ENCODE peak calls at places on chromosomes 11 and 22, in six cellular contexts. One of them, this sample, is unnamed.

GRCh38 chr22:37686002-37686982 is at the start of gene NOL12:
- DNase-seq in colonic mucosa: peak; percentile 87
- DNase-seq in IMR-90: peak; percentile 86
- DNase-seq in CD4-positive, CD25-positive, alpha-beta regulatory T cell: peak; percentile 64
- DNase-seq in CD8-positive, alpha-beta T cell: peak; percentile 66
- DNase-seq in fibroblast of lung: peak; percentile 89
- DNase-seq in this sample: peak; percentile 93

GRCh38 chr11:86197448-86197847 is 47.1 kb upstream of the EED start:
- DNase-seq in IMR-90: peak; percentile 24
- DNase-seq in colonic mucosa: no peak
- DNase-seq in CD4-positive, CD25-positive, alpha-beta regulatory T cell: no peak
- DNase-seq in fibroblast of lung: no peak
- DNase-seq in CD8-positive, alpha-beta T cell: no peak
- DNase-seq in this sample: peak; percentile 55

GRCh38 chr11:69447786-69448185 is 33.7 kb upstream of the LINC01488 start:
- DNase-seq in CD8-positive, alpha-beta T cell: no peak
- DNase-seq in fibroblast of lung: no peak
- DNase-seq in CD4-positive, CD25-positive, alpha-beta regulatory T cell: no peak
- DNase-seq in IMR-90: no peak
- DNase-seq in colonic mucosa: no peak
- DNase-seq in this sample: no peak

GRCh38 chr11:43830928-43831440 is 49.6 kb upstream of the ALKBH3 start:
- DNase-seq in colonic mucosa: no peak
- DNase-seq in fibroblast of lung: peak; percentile 100
- DNase-seq in IMR-90: peak; percentile 100
- DNase-seq in CD8-positive, alpha-beta T cell: peak; percentile 1
- DNase-seq in CD4-positive, CD25-positive, alpha-beta regulatory T cell: no peak
- DNase-seq in this sample: peak; percentile 97

GRCh38 chr11:74720596-74721478 is 10.4 kb downstream of the CHRDL2 start:
- DNase-seq in CD8-positive, alpha-beta T cell: no peak
- DNase-seq in fibroblast of lung: peak; percentile 54
- DNase-seq in IMR-90: peak; percentile 89
- DNase-seq in CD4-positive, CD25-positive, alpha-beta regulatory T cell: no peak
- DNase-seq in colonic mucosa: peak; percentile 66
- DNase-seq in this sample: no peak

GRCh38 chr22:37303821-37304274 is 21.5 kb downstream of the CYTH4 start:
- DNase-seq in CD8-positive, alpha-beta T cell: peak; percentile 46
- DNase-seq in CD4-positive, CD25-positive, alpha-beta regulatory T cell: no peak
- DNase-seq in fibroblast of lung: peak; percentile 92
- DNase-seq in IMR-90: peak; percentile 95
- DNase-seq in colonic mucosa: no peak
- DNase-seq in this sample: peak; percentile 79

GRCh38 chr11:15757299-15757698 is 599.0 kb downstream of the SOX6 start:
- DNase-seq in CD8-positive, alpha-beta T cell: no peak
- DNase-seq in CD4-positive, CD25-positive, alpha-beta regulatory T cell: no peak
- DNase-seq in colonic mucosa: no peak
- DNase-seq in fibroblast of lung: no peak
- DNase-seq in IMR-90: no peak
- DNase-seq in this sample: no peak

GRCh38 chr11:62689421-62690183 is at the start of gene LRRN4CL:
- DNase-seq in fibroblast of lung: peak; percentile 91
- DNase-seq in colonic mucosa: peak; percentile 56
- DNase-seq in CD4-positive, CD25-positive, alpha-beta regulatory T cell: no peak
- DNase-seq in IMR-90: peak; percentile 86
- DNase-seq in CD8-positive, alpha-beta T cell: no peak
- DNase-seq in this sample: peak; percentile 50

GRCh38 chr22:31020334-31020733 is 51.3 kb downstream of the TUG1 start:
- DNase-seq in IMR-90: no peak
- DNase-seq in colonic mucosa: no peak
- DNase-seq in CD8-positive, alpha-beta T cell: no peak
- DNase-seq in CD4-positive, CD25-positive, alpha-beta regulatory T cell: no peak
- DNase-seq in fibroblast of lung: no peak
- DNase-seq in this sample: no peak

GRCh38 chr11:62427630-62428233 is 8.9 kb downstream of the SCGB1A1 start:
- DNase-seq in CD4-positive, CD25-positive, alpha-beta regulatory T cell: no peak
- DNase-seq in colonic mucosa: no peak
- DNase-seq in fibroblast of lung: peak; percentile 74
- DNase-seq in CD8-positive, alpha-beta T cell: no peak
- DNase-seq in IMR-90: peak; percentile 58
- DNase-seq in this sample: no peak

GRCh38 chr22:40462195-40462988 is 92.0 kb downstream of the SGSM3 start:
- DNase-seq in CD8-positive, alpha-beta T cell: no peak
- DNase-seq in IMR-90: no peak
- DNase-seq in CD4-positive, CD25-positive, alpha-beta regulatory T cell: no peak
- DNase-seq in fibroblast of lung: no peak
- DNase-seq in colonic mucosa: no peak
- DNase-seq in this sample: no peak

GRCh38 chr11:86037743-86038142 is 31.1 kb downstream of the PICALM start:
- DNase-seq in fibroblast of lung: no peak
- DNase-seq in CD4-positive, CD25-positive, alpha-beta regulatory T cell: no peak
- DNase-seq in CD8-positive, alpha-beta T cell: no peak
- DNase-seq in colonic mucosa: no peak
- DNase-seq in IMR-90: no peak
- DNase-seq in this sample: no peak

GRCh38 chr11:125768256-125769046 is 10.2 kb downstream of the PATE2 start:
- DNase-seq in colonic mucosa: no peak
- DNase-seq in IMR-90: no peak
- DNase-seq in CD8-positive, alpha-beta T cell: no peak
- DNase-seq in fibroblast of lung: no peak
- DNase-seq in CD4-positive, CD25-positive, alpha-beta regulatory T cell: no peak
- DNase-seq in this sample: peak; percentile 21

GRCh38 chr11:76714493-76714892 is 43.9 kb upstream of the LRRC32 start:
- DNase-seq in CD8-positive, alpha-beta T cell: no peak
- DNase-seq in fibroblast of lung: no peak
- DNase-seq in CD4-positive, CD25-positive, alpha-beta regulatory T cell: no peak
- DNase-seq in IMR-90: no peak
- DNase-seq in colonic mucosa: no peak
- DNase-seq in this sample: no peak

GRCh38 chr22:34379825-34380224 is 459.5 kb upstream of the LARGE1 start:
- DNase-seq in CD4-positive, CD25-positive, alpha-beta regulatory T cell: no peak
- DNase-seq in IMR-90: no peak
- DNase-seq in CD8-positive, alpha-beta T cell: no peak
- DNase-seq in colonic mucosa: no peak
- DNase-seq in fibroblast of lung: no peak
- DNase-seq in this sample: no peak

GRCh38 chr22:38131399-38131798 is 20.9 kb upstream of the BAIAP2L2 start:
- DNase-seq in IMR-90: no peak
- DNase-seq in CD4-positive, CD25-positive, alpha-beta regulatory T cell: no peak
- DNase-seq in CD8-positive, alpha-beta T cell: no peak
- DNase-seq in colonic mucosa: no peak
- DNase-seq in fibroblast of lung: no peak
- DNase-seq in this sample: no peak

GRCh38 chr11:64996710-64997380 is at the start of gene BATF2:
- DNase-seq in CD8-positive, alpha-beta T cell: no peak
- DNase-seq in CD4-positive, CD25-positive, alpha-beta regulatory T cell: no peak
- DNase-seq in fibroblast of lung: peak; percentile 57
- DNase-seq in colonic mucosa: peak; percentile 91
- DNase-seq in IMR-90: peak; percentile 83
- DNase-seq in this sample: peak; percentile 76

GRCh38 chr11:130585545-130585944 is 137.1 kb downstream of the ADAMTS15 start:
- DNase-seq in colonic mucosa: no peak
- DNase-seq in CD8-positive, alpha-beta T cell: no peak
- DNase-seq in IMR-90: no peak
- DNase-seq in fibroblast of lung: peak; percentile 90
- DNase-seq in CD4-positive, CD25-positive, alpha-beta regulatory T cell: no peak
- DNase-seq in this sample: peak; percentile 44

DNA sequence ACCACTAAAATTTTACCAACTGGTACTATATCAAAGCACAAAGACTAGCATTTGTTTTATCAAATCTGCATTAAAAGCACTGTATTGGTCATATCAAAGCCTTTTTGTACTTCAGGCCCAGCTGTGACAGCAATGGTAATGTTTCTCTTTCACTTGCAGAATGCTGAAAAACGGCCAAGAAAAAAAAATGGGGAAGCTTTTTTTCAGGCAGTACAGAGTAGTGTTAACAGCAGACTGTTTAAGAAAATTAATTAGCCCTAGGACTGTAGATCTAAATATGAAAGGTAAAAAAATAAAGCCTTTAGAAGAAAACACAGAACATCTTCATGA is 33.3 kb downstream of the DENND5A start:
- DNase-seq in CD4-positive, CD25-positive, alpha-beta regulatory T cell: no peak
- DNase-seq in colonic mucosa: no peak
- DNase-seq in IMR-90: peak; percentile 72
- DNase-seq in CD8-positive, alpha-beta T cell: no peak
- DNase-seq in fibroblast of lung: peak; percentile 75
- DNase-seq in this sample: peak; percentile 74
- H3K4me3 ChIP-seq in CD4-positive, CD25-positive, alpha-beta regulatory T cell: no peak overlapping the region
- H3K4me3 ChIP-seq in colonic mucosa: no peak overlapping the region
- H3K4me3 ChIP-seq in IMR-90: no peak overlapping the region
- H3K4me3 ChIP-seq in CD8-positive, alpha-beta T cell: peak overlapping the region; percentile 34
- H3K4me3 ChIP-seq in fibroblast of lung: no peak overlapping the region
- H3K4me3 ChIP-seq in this sample: no peak overlapping the region

GRCh38 chr22:25567305-25567704 is 2.8 kb downstream of the GRK3 start:
- DNase-seq in CD4-positive, CD25-positive, alpha-beta regulatory T cell: no peak
- DNase-seq in fibroblast of lung: no peak
- DNase-seq in CD8-positive, alpha-beta T cell: no peak
- DNase-seq in IMR-90: no peak
- DNase-seq in colonic mucosa: no peak
- DNase-seq in this sample: no peak

GRCh38 chr22:25564320-25564978 is at the start of gene GRK3:
- DNase-seq in colonic mucosa: peak; percentile 77
- DNase-seq in IMR-90: peak; percentile 27
- DNase-seq in fibroblast of lung: peak; percentile 50
- DNase-seq in CD4-positive, CD25-positive, alpha-beta regulatory T cell: peak; percentile 44
- DNase-seq in CD8-positive, alpha-beta T cell: peak; percentile 38
- DNase-seq in this sample: peak; percentile 77

GRCh38 chr22:25566812-25567211 is 2.3 kb downstream of the GRK3 start:
- DNase-seq in IMR-90: no peak
- DNase-seq in fibroblast of lung: no peak
- DNase-seq in CD4-positive, CD25-positive, alpha-beta regulatory T cell: no peak
- DNase-seq in colonic mucosa: no peak
- DNase-seq in CD8-positive, alpha-beta T cell: no peak
- DNase-seq in this sample: no peak

GRCh38 chr22:25564979-25565677 is 653 bp downstream of the GRK3 start:
- DNase-seq in CD4-positive, CD25-positive, alpha-beta regulatory T cell: peak; percentile 3
- DNase-seq in colonic mucosa: peak; percentile 26
- DNase-seq in CD8-positive, alpha-beta T cell: no peak
- DNase-seq in IMR-90: no peak
- DNase-seq in fibroblast of lung: peak; percentile 24
- DNase-seq in this sample: peak; percentile 31

GRCh38 chr22:25563757-25564319 is 637 bp upstream of the GRK3 start:
- DNase-seq in colonic mucosa: peak; percentile 28
- DNase-seq in CD4-positive, CD25-positive, alpha-beta regulatory T cell: no peak
- DNase-seq in fibroblast of lung: no peak
- DNase-seq in IMR-90: peak; percentile 6
- DNase-seq in CD8-positive, alpha-beta T cell: no peak
- DNase-seq in this sample: no peak
- H3K27ac ChIP-seq in colonic mucosa: peak overlapping the region; percentile 32
- H3K27ac ChIP-seq in CD4-positive, CD25-positive, alpha-beta regulatory T cell: peak overlapping the region; percentile 50
- H3K27ac ChIP-seq in fibroblast of lung: no peak overlapping the region
- H3K27ac ChIP-seq in IMR-90: no peak overlapping the region
- H3K27ac ChIP-seq in CD8-positive, alpha-beta T cell: no peak overlapping the region
- H3K27ac ChIP-seq in this sample: no peak overlapping the region

GRCh38 chr11:114569781-114570180 is 10.1 kb upstream of the NXPE1 start:
- DNase-seq in colonic mucosa: no peak
- DNase-seq in IMR-90: no peak
- DNase-seq in fibroblast of lung: no peak
- DNase-seq in CD4-positive, CD25-positive, alpha-beta regulatory T cell: no peak
- DNase-seq in CD8-positive, alpha-beta T cell: no peak
- DNase-seq in this sample: peak; percentile 14
- H3K4me3 ChIP-seq in colonic mucosa: no peak overlapping the region
- H3K4me3 ChIP-seq in IMR-90: no peak overlapping the region
- H3K4me3 ChIP-seq in fibroblast of lung: no peak overlapping the region
- H3K4me3 ChIP-seq in CD4-positive, CD25-positive, alpha-beta regulatory T cell: no peak overlapping the region
- H3K4me3 ChIP-seq in CD8-positive, alpha-beta T cell: no peak overlapping the region
- H3K4me3 ChIP-seq in this sample: no peak overlapping the region

GRCh38 chr11:26944866-26945664 is 48.8 kb upstream of the FIBIN start:
- DNase-seq in colonic mucosa: no peak
- DNase-seq in CD4-positive, CD25-positive, alpha-beta regulatory T cell: no peak
- DNase-seq in CD8-positive, alpha-beta T cell: no peak
- DNase-seq in fibroblast of lung: peak; percentile 67
- DNase-seq in IMR-90: peak; percentile 53
- DNase-seq in this sample: no peak
- H3K27ac ChIP-seq in colonic mucosa: no peak overlapping the region
- H3K27ac ChIP-seq in CD4-positive, CD25-positive, alpha-beta regulatory T cell: no peak overlapping the region
- H3K27ac ChIP-seq in CD8-positive, alpha-beta T cell: no peak overlapping the region
- H3K27ac ChIP-seq in fibroblast of lung: no peak overlapping the region
- H3K27ac ChIP-seq in IMR-90: no peak overlapping the region
- H3K27ac ChIP-seq in this sample: no peak overlapping the region

GRCh38 chr11:134139303-134139872 is 70.5 kb downstream of the JAM3 start:
- DNase-seq in fibroblast of lung: no peak
- DNase-seq in CD8-positive, alpha-beta T cell: no peak
- DNase-seq in IMR-90: no peak
- DNase-seq in CD4-positive, CD25-positive, alpha-beta regulatory T cell: no peak
- DNase-seq in colonic mucosa: no peak
- DNase-seq in this sample: peak; percentile 9
- H3K4me3 ChIP-seq in fibroblast of lung: no peak overlapping the region
- H3K4me3 ChIP-seq in CD8-positive, alpha-beta T cell: no peak overlapping the region
- H3K4me3 ChIP-seq in IMR-90: no peak overlapping the region
- H3K4me3 ChIP-seq in CD4-positive, CD25-positive, alpha-beta regulatory T cell: no peak overlapping the region
- H3K4me3 ChIP-seq in colonic mucosa: no peak overlapping the region
- H3K4me3 ChIP-seq in this sample: no peak overlapping the region

DNA sequence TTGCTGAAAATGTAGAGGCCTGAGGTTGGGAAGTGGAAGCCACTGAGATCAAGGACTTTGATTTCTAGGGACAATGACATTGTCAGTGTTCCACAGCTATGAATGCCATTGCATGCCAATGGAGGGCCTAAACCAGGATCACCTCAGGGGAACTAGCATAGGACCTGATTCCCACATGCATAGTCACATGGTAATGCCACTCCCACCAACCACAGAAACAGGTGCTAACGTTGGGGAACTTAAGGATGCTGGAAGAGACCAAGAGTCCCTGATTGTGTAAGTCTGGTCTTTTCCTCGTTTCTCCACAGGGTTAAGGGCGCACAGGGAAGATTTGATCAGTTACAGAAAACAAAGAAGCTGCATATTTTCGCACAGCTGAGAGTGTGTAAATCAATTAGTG is 59.4 kb upstream of the CD44 start:
- DNase-seq in CD4-positive, CD25-positive, alpha-beta regulatory T cell: no peak
- DNase-seq in fibroblast of lung: no peak
- DNase-seq in CD8-positive, alpha-beta T cell: no peak
- DNase-seq in colonic mucosa: no peak
- DNase-seq in IMR-90: no peak
- DNase-seq in this sample: no peak
- H3K27ac ChIP-seq in CD4-positive, CD25-positive, alpha-beta regulatory T cell: peak overlapping the region; percentile 83
- H3K27ac ChIP-seq in fibroblast of lung: no peak overlapping the region
- H3K27ac ChIP-seq in CD8-positive, alpha-beta T cell: no peak overlapping the region
- H3K27ac ChIP-seq in colonic mucosa: no peak overlapping the region
- H3K27ac ChIP-seq in IMR-90: no peak overlapping the region
- H3K27ac ChIP-seq in this sample: no peak overlapping the region

This sample was measured in cardiac muscle cell.